ENCODE peak calls at places on chromosomes 4 and X, in eight cellular contexts. One of them, this sample, is unnamed.
A peak's percentile ranks its signal among the peaks of the same experiment; 100 is the strongest.

GRCh38 chr4:82562553-82562854 is 716 bp upstream of the TMEM150C start:
- DNase-seq in cardiac muscle cell: no peak
- DNase-seq in suprapubic skin: no peak
- DNase-seq in heart left ventricle: no peak
- DNase-seq in SJSA1: no peak
- DNase-seq in body of pancreas: no peak
- DNase-seq in spleen: no peak
- DNase-seq in CD8-positive, alpha-beta memory T cell: no peak
- DNase-seq in this sample: no peak

GRCh38 chr4:126991965-126992364 is 640.8 kb upstream of the INTU start:
- DNase-seq in cardiac muscle cell: no peak
- DNase-seq in suprapubic skin: no peak
- DNase-seq in heart left ventricle: no peak
- DNase-seq in SJSA1: no peak
- DNase-seq in body of pancreas: no peak
- DNase-seq in spleen: no peak
- DNase-seq in CD8-positive, alpha-beta memory T cell: no peak
- DNase-seq in this sample: no peak

GRCh38 chr4:39892988-39893692 is 84.6 kb downstream of the PDS5A start:
- DNase-seq in cardiac muscle cell: no peak
- DNase-seq in suprapubic skin: no peak
- DNase-seq in heart left ventricle: no peak
- DNase-seq in SJSA1: no peak
- DNase-seq in body of pancreas: no peak
- DNase-seq in spleen: no peak
- DNase-seq in CD8-positive, alpha-beta memory T cell: no peak
- DNase-seq in this sample: no peak

GRCh38 chrX:136147320-136147901 is at the start of gene FHL1:
- DNase-seq in cardiac muscle cell: peak; percentile 30
- DNase-seq in suprapubic skin: no peak
- DNase-seq in heart left ventricle: peak; percentile 75
- DNase-seq in SJSA1: peak; percentile 47
- DNase-seq in body of pancreas: peak; percentile 36
- DNase-seq in spleen: peak; percentile 86
- DNase-seq in CD8-positive, alpha-beta memory T cell: peak; percentile 50
- DNase-seq in this sample: peak; percentile 63

GRCh38 chr4:16677545-16677944 is 220.9 kb downstream of the LDB2 start:
- DNase-seq in cardiac muscle cell: peak; percentile 46
- DNase-seq in suprapubic skin: no peak
- DNase-seq in heart left ventricle: no peak
- DNase-seq in SJSA1: no peak
- DNase-seq in body of pancreas: no peak
- DNase-seq in spleen: no peak
- DNase-seq in CD8-positive, alpha-beta memory T cell: no peak
- DNase-seq in this sample: no peak

GRCh38 chr4:162645381-162645780 is 481.6 kb upstream of the FSTL5 start:
- DNase-seq in cardiac muscle cell: peak; percentile 41
- DNase-seq in suprapubic skin: no peak
- DNase-seq in heart left ventricle: no peak
- DNase-seq in SJSA1: no peak
- DNase-seq in body of pancreas: no peak
- DNase-seq in spleen: no peak
- DNase-seq in CD8-positive, alpha-beta memory T cell: no peak
- DNase-seq in this sample: no peak

GRCh38 chr4:16721618-16722291 is 176.7 kb downstream of the LDB2 start:
- DNase-seq in cardiac muscle cell: peak; percentile 94
- DNase-seq in suprapubic skin: no peak
- DNase-seq in heart left ventricle: no peak
- DNase-seq in SJSA1: no peak
- DNase-seq in body of pancreas: no peak
- DNase-seq in spleen: no peak
- DNase-seq in CD8-positive, alpha-beta memory T cell: no peak
- DNase-seq in this sample: no peak

GRCh38 chrX:40105791-40106676 is 8.3 kb upstream of the BCOR start:
- DNase-seq in cardiac muscle cell: peak; percentile 52
- DNase-seq in suprapubic skin: no peak
- DNase-seq in heart left ventricle: peak; percentile 76
- DNase-seq in SJSA1: peak; percentile 61
- DNase-seq in body of pancreas: peak; percentile 76
- DNase-seq in spleen: peak; percentile 91
- DNase-seq in CD8-positive, alpha-beta memory T cell: peak; percentile 67
- DNase-seq in this sample: peak; percentile 80

GRCh38 chr4:28373601-28374000 is 1513.0 kb downstream of the STIM2 start:
- DNase-seq in cardiac muscle cell: peak; percentile 13
- DNase-seq in suprapubic skin: no peak
- DNase-seq in heart left ventricle: no peak
- DNase-seq in SJSA1: no peak
- DNase-seq in body of pancreas: no peak
- DNase-seq in spleen: no peak
- DNase-seq in CD8-positive, alpha-beta memory T cell: no peak
- DNase-seq in this sample: no peak

GRCh38 chr4:168691621-168692376 is 194.9 kb downstream of the PALLD start:
- DNase-seq in cardiac muscle cell: no peak
- DNase-seq in suprapubic skin: no peak
- DNase-seq in heart left ventricle: no peak
- DNase-seq in SJSA1: no peak
- DNase-seq in body of pancreas: no peak
- DNase-seq in spleen: no peak
- DNase-seq in CD8-positive, alpha-beta memory T cell: no peak
- DNase-seq in this sample: no peak

GRCh38 chrX:111868726-111869638 is 7.0 kb upstream of the TRPC5OS start:
- DNase-seq in cardiac muscle cell: peak; percentile 0
- DNase-seq in suprapubic skin: no peak
- DNase-seq in heart left ventricle: no peak
- DNase-seq in SJSA1: no peak
- DNase-seq in body of pancreas: no peak
- DNase-seq in spleen: no peak
- DNase-seq in CD8-positive, alpha-beta memory T cell: no peak
- DNase-seq in this sample: no peak

GRCh38 chrX:10512258-10512657 is 108.1 kb downstream of the MID1 start:
- DNase-seq in cardiac muscle cell: peak; percentile 24
- DNase-seq in suprapubic skin: no peak
- DNase-seq in heart left ventricle: no peak
- DNase-seq in SJSA1: no peak
- DNase-seq in body of pancreas: no peak
- DNase-seq in spleen: no peak
- DNase-seq in CD8-positive, alpha-beta memory T cell: no peak
- DNase-seq in this sample: no peak

GRCh38 chrX:47091149-47091775 is 13.0 kb downstream of the RGN start:
- DNase-seq in cardiac muscle cell: peak; percentile 20
- DNase-seq in suprapubic skin: no peak
- DNase-seq in heart left ventricle: no peak
- DNase-seq in SJSA1: no peak
- DNase-seq in body of pancreas: no peak
- DNase-seq in spleen: no peak
- DNase-seq in CD8-positive, alpha-beta memory T cell: no peak
- DNase-seq in this sample: no peak

GRCh38 chr4:19748470-19748869 is 503.2 kb upstream of the SLIT2 start:
- DNase-seq in cardiac muscle cell: peak; percentile 96
- DNase-seq in suprapubic skin: no peak
- DNase-seq in heart left ventricle: no peak
- DNase-seq in SJSA1: no peak
- DNase-seq in body of pancreas: peak; percentile 16
- DNase-seq in spleen: no peak
- DNase-seq in CD8-positive, alpha-beta memory T cell: no peak
- DNase-seq in this sample: no peak

GRCh38 chr4:158991534-158992155 is 111.2 kb upstream of the RAPGEF2 start:
- DNase-seq in cardiac muscle cell: no peak
- DNase-seq in suprapubic skin: no peak
- DNase-seq in heart left ventricle: no peak
- DNase-seq in SJSA1: no peak
- DNase-seq in body of pancreas: no peak
- DNase-seq in spleen: no peak
- DNase-seq in CD8-positive, alpha-beta memory T cell: no peak
- DNase-seq in this sample: no peak

GRCh38 chrX:138885886-138886285 is 174.4 kb upstream of the FGF13 start:
- DNase-seq in cardiac muscle cell: no peak
- DNase-seq in suprapubic skin: no peak
- DNase-seq in heart left ventricle: no peak
- DNase-seq in SJSA1: no peak
- DNase-seq in body of pancreas: no peak
- DNase-seq in spleen: no peak
- DNase-seq in CD8-positive, alpha-beta memory T cell: no peak
- DNase-seq in this sample: no peak

GRCh38 chr4:139300431-139301142 is 718 bp upstream of the NAA15 start:
- DNase-seq in cardiac muscle cell: peak; percentile 60
- DNase-seq in suprapubic skin: no peak
- DNase-seq in heart left ventricle: no peak
- DNase-seq in SJSA1: no peak
- DNase-seq in body of pancreas: peak; percentile 38
- DNase-seq in spleen: no peak
- DNase-seq in CD8-positive, alpha-beta memory T cell: no peak
- DNase-seq in this sample: peak; percentile 16
- H3K4me1 ChIP-seq in cardiac muscle cell: peaks cover 20% of the 10 kb centered on the region
- H3K4me1 ChIP-seq in suprapubic skin: peaks cover 42% of the 10 kb centered on the region
- H3K4me1 ChIP-seq in heart left ventricle: peaks cover 43% of the 10 kb centered on the region
- H3K4me1 ChIP-seq in SJSA1: peaks cover 20% of the 10 kb centered on the region
- H3K4me1 ChIP-seq in body of pancreas: peaks cover 38% of the 10 kb centered on the region
- H3K4me1 ChIP-seq in spleen: peaks cover 26% of the 10 kb centered on the region
- H3K4me1 ChIP-seq in CD8-positive, alpha-beta memory T cell: peaks cover 34% of the 10 kb centered on the region
- H3K4me1 ChIP-seq in this sample: peaks cover 61% of the 10 kb centered on the region

GRCh38 chrX:107721318-107721717 is 54.3 kb downstream of the TSC22D3 start:
- DNase-seq in cardiac muscle cell: no peak
- DNase-seq in suprapubic skin: no peak
- DNase-seq in heart left ventricle: no peak
- DNase-seq in SJSA1: no peak
- DNase-seq in body of pancreas: no peak
- DNase-seq in spleen: peak; percentile 82
- DNase-seq in CD8-positive, alpha-beta memory T cell: no peak
- DNase-seq in this sample: no peak

GRCh38 chrX:107715331-107716044 is 60.1 kb downstream of the TSC22D3 start:
- DNase-seq in cardiac muscle cell: peak; percentile 33
- DNase-seq in suprapubic skin: no peak
- DNase-seq in heart left ventricle: no peak
- DNase-seq in SJSA1: no peak
- DNase-seq in body of pancreas: no peak
- DNase-seq in spleen: peak; percentile 78
- DNase-seq in CD8-positive, alpha-beta memory T cell: peak; percentile 36
- DNase-seq in this sample: no peak

GRCh38 chrX:107716045-107716684 is 59.4 kb downstream of the TSC22D3 start:
- DNase-seq in cardiac muscle cell: peak; percentile 32
- DNase-seq in suprapubic skin: no peak
- DNase-seq in heart left ventricle: no peak
- DNase-seq in SJSA1: peak; percentile 38
- DNase-seq in body of pancreas: no peak
- DNase-seq in spleen: peak; percentile 85
- DNase-seq in CD8-positive, alpha-beta memory T cell: peak; percentile 49
- DNase-seq in this sample: peak; percentile 6

GRCh38 chrX:107716816-107717700 is 58.5 kb downstream of the TSC22D3 start:
- DNase-seq in cardiac muscle cell: peak; percentile 90
- DNase-seq in suprapubic skin: peak; percentile 95
- DNase-seq in heart left ventricle: peak; percentile 87
- DNase-seq in SJSA1: peak; percentile 81
- DNase-seq in body of pancreas: peak; percentile 86
- DNase-seq in spleen: peak; percentile 95
- DNase-seq in CD8-positive, alpha-beta memory T cell: peak; percentile 93
- DNase-seq in this sample: peak; percentile 73

GRCh38 chrX:107718156-107718621 is 57.4 kb downstream of the TSC22D3 start:
- DNase-seq in cardiac muscle cell: peak; percentile 87
- DNase-seq in suprapubic skin: no peak
- DNase-seq in heart left ventricle: peak; percentile 62
- DNase-seq in SJSA1: peak; percentile 63
- DNase-seq in body of pancreas: peak; percentile 88
- DNase-seq in spleen: peak; percentile 76
- DNase-seq in CD8-positive, alpha-beta memory T cell: peak; percentile 73
- DNase-seq in this sample: peak; percentile 71
- H3K4me1 ChIP-seq in cardiac muscle cell: peaks cover 49% of the 10 kb centered on the region
- H3K4me1 ChIP-seq in suprapubic skin: peaks cover 22% of the 10 kb centered on the region
- H3K4me1 ChIP-seq in heart left ventricle: peaks cover 35% of the 10 kb centered on the region
- H3K4me1 ChIP-seq in SJSA1: peaks cover 16% of the 10 kb centered on the region
- H3K4me1 ChIP-seq in body of pancreas: peaks cover 68% of the 10 kb centered on the region
- H3K4me1 ChIP-seq in spleen: peaks cover 8% of the 10 kb centered on the region
- H3K4me1 ChIP-seq in CD8-positive, alpha-beta memory T cell: peaks cover 33% of the 10 kb centered on the region
- H3K4me1 ChIP-seq in this sample: peaks cover 23% of the 10 kb centered on the region

DNA sequence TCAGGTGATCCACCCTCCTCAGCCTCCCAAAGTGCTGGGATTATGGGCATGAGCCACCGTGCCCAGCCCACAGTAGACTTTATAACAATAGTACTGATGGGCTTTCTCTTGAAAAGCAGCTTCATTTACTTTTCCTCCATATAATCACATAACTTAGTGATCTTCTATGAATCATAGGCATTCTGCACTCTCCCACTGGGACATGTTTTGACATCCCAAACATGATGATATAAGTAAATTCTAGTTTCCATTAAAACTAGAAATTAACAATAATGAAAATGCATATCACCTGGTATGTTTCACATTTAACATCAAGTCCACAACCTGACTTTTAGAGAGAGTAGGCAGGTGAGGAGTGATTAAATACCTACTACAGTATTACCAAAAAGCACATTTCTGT is 96.5 kb downstream of the CAMK2D start:
- DNase-seq in cardiac muscle cell: no peak
- DNase-seq in suprapubic skin: no peak
- DNase-seq in heart left ventricle: no peak
- DNase-seq in SJSA1: no peak
- DNase-seq in body of pancreas: no peak
- DNase-seq in spleen: no peak
- DNase-seq in CD8-positive, alpha-beta memory T cell: no peak
- DNase-seq in this sample: no peak
- H3K4me1 ChIP-seq in cardiac muscle cell: peaks cover 31% of the 10 kb centered on the region
- H3K4me1 ChIP-seq in suprapubic skin: no peaks in the 10 kb centered on the region
- H3K4me1 ChIP-seq in heart left ventricle: peaks cover 32% of the 10 kb centered on the region
- H3K4me1 ChIP-seq in SJSA1: no peaks in the 10 kb centered on the region
- H3K4me1 ChIP-seq in body of pancreas: peaks cover 25% of the 10 kb centered on the region
- H3K4me1 ChIP-seq in spleen: no peaks in the 10 kb centered on the region
- H3K4me1 ChIP-seq in CD8-positive, alpha-beta memory T cell: peaks cover 4% of the 10 kb centered on the region
- H3K4me1 ChIP-seq in this sample: no peaks in the 10 kb centered on the region

GRCh38 chr4:106261980-106262379 is 54.0 kb downstream of the TBCK start:
- DNase-seq in cardiac muscle cell: no peak
- DNase-seq in suprapubic skin: no peak
- DNase-seq in heart left ventricle: no peak
- DNase-seq in SJSA1: no peak
- DNase-seq in body of pancreas: no peak
- DNase-seq in spleen: no peak
- DNase-seq in CD8-positive, alpha-beta memory T cell: no peak
- DNase-seq in this sample: no peak
- H3K4me1 ChIP-seq in cardiac muscle cell: peaks cover 11% of the 10 kb centered on the region
- H3K4me1 ChIP-seq in suprapubic skin: no peaks in the 10 kb centered on the region
- H3K4me1 ChIP-seq in heart left ventricle: no peaks in the 10 kb centered on the region
- H3K4me1 ChIP-seq in SJSA1: no peaks in the 10 kb centered on the region
- H3K4me1 ChIP-seq in body of pancreas: peaks cover 12% of the 10 kb centered on the region
- H3K4me1 ChIP-seq in spleen: no peaks in the 10 kb centered on the region
- H3K4me1 ChIP-seq in CD8-positive, alpha-beta memory T cell: no peaks in the 10 kb centered on the region
- H3K4me1 ChIP-seq in this sample: no peaks in the 10 kb centered on the region

DNA sequence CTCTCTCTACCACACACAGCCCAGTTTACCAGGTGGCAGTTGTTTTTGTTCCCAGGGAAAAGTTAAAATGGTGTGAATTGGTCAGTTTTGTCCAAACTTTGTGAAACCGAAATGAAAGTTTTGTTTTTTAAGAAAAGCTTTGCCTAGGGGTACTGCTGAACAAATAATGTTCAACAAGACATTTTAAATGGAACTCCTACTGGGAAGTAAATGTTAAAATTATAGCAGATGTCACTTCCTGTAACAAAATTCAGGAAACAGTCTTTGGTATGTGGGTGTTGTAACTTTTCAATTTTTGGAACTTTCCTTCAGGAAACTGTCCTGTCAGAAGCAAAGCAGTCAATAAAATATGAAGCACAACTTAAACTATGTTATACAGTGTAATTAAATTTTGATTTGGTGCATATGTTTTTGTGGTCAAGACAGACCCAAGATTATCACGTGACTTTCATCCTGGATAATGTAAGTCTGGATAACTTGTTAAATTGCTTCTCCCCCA is 79.5 kb downstream of the AFF1 start:
- DNase-seq in cardiac muscle cell: peak; percentile 74
- DNase-seq in suprapubic skin: no peak
- DNase-seq in heart left ventricle: no peak
- DNase-seq in SJSA1: no peak
- DNase-seq in body of pancreas: no peak
- DNase-seq in spleen: no peak
- DNase-seq in CD8-positive, alpha-beta memory T cell: no peak
- DNase-seq in this sample: no peak
- H3K4me1 ChIP-seq in cardiac muscle cell: peaks cover 78% of the 10 kb centered on the region
- H3K4me1 ChIP-seq in suprapubic skin: peaks cover 87% of the 10 kb centered on the region
- H3K4me1 ChIP-seq in heart left ventricle: peaks cover 98% of the 10 kb centered on the region
- H3K4me1 ChIP-seq in SJSA1: peaks cover 34% of the 10 kb centered on the region
- H3K4me1 ChIP-seq in body of pancreas: peaks cover 94% of the 10 kb centered on the region
- H3K4me1 ChIP-seq in spleen: peaks cover 27% of the 10 kb centered on the region
- H3K4me1 ChIP-seq in CD8-positive, alpha-beta memory T cell: peaks cover 69% of the 10 kb centered on the region
- H3K4me1 ChIP-seq in this sample: peaks cover 83% of the 10 kb centered on the region

This sample was measured in DND-41.